ENCODE peak calls at places on chromosomes 5 and 9, in six cellular contexts. O, N, D, J, C and F are unnamed samples.
A peak's percentile ranks its signal among the peaks of the same experiment; 100 is the strongest.

GRCh38 chr5:36530249-36530648 is 76.2 kb upstream of the SLC1A3 start:
- DNase-seq in D (no peak), J (no peak), N (no peak), C (no peak), O (no peak), F (no peak)

GRCh38 chr5:91499943-91500531 is 116.9 kb upstream of the ARRDC3 start:
- DNase-seq in D (peak; percentile 54), O (peak; percentile 54), J (no peak), C (no peak), N (no peak), F (no peak)

GRCh38 chr5:178194026-178194425 is 6.9 kb upstream of the GMCL2 start:
- DNase-seq in J (no peak), C (no peak), O (no peak), D (no peak), N (no peak), F (no peak)

GRCh38 chr5:65100846-65101678 is 332.3 kb downstream of the CWC27 start:
- DNase-seq in O (peak; percentile 81), D (peak; percentile 86), N (peak; percentile 49), J (no peak), C (no peak), F (no peak)

GRCh38 chr9:83274787-83275186 is 211.8 kb upstream of the RASEF start:
- DNase-seq in N (no peak), C (no peak), O (no peak), D (no peak), J (no peak), F (no peak)

GRCh38 chr5:151699071-151699901 is 12.6 kb upstream of the SPARC start:
- DNase-seq in D (peak; percentile 99), N (peak; percentile 27), C (no peak), J (peak; percentile 85), O (peak; percentile 61), F (no peak)

GRCh38 chr5:122200894-122201293 is 71.5 kb downstream of the ZNF474 start:
- DNase-seq in C (no peak), J (no peak), D (no peak), N (no peak), O (no peak), F (no peak)

GRCh38 chr5:144298658-144299057 is 128.0 kb downstream of the KCTD16 start:
- DNase-seq in D (no peak), O (no peak), J (no peak), N (no peak), C (no peak), F (no peak)

GRCh38 chr5:28265877-28266276 is 1227.5 kb upstream of the CDH9 start:
- DNase-seq in J (no peak), D (no peak), C (no peak), N (no peak), O (no peak), F (no peak)

GRCh38 chr5:41878598-41879305 is 8.5 kb upstream of the OXCT1 start:
- DNase-seq in C (no peak), J (no peak), N (no peak), O (no peak), D (no peak), F (no peak)

GRCh38 chr5:140794594-140795258 is at the start of gene PCDHA2:
- DNase-seq in C (no peak), N (no peak), O (peak; percentile 13), J (no peak), D (no peak), F (no peak)

GRCh38 chr9:22508790-22509189 is 62.2 kb downstream of the DMRTA1 start:
- DNase-seq in N (no peak), D (no peak), C (no peak), J (no peak), O (no peak), F (no peak)

GRCh38 chr5:73981696-73982095 is 355.7 kb downstream of the ARHGEF28 start:
- DNase-seq in D (no peak), C (no peak), N (no peak), O (no peak), J (no peak), F (no peak)

GRCh38 chr9:136997830-136998234 is 1.5 kb upstream of the CLIC3 start:
- DNase-seq in J (no peak), O (no peak), N (no peak), C (peak; percentile 27), D (no peak), F (no peak)

GRCh38 chr5:36261186-36261585 is 19.5 kb upstream of the NADK2 start:
- DNase-seq in C (no peak), D (no peak), N (no peak), O (no peak), J (no peak), F (no peak)

GRCh38 chr9:91903126-91903911 is 46.7 kb downstream of the ROR2 start:
- DNase-seq in O (no peak), D (no peak), C (no peak), N (no peak), J (no peak), F (peak; percentile 64)

GRCh38 chr5:55816342-55816741 is 34.8 kb upstream of the IL31RA start:
- DNase-seq in C (no peak), J (no peak), D (peak; percentile 97), N (no peak), O (peak; percentile 17), F (no peak)

GRCh38 chr9:37187713-37188439 is 67.5 kb downstream of the ZCCHC7 start:
- DNase-seq in C (no peak), N (no peak), D (peak; percentile 28), J (no peak), O (no peak), F (no peak)

GRCh38 chr9:37192803-37193202 is 72.4 kb downstream of the ZCCHC7 start:
- DNase-seq in C (no peak), J (no peak), N (no peak), D (no peak), O (no peak), F (no peak)

GRCh38 chr9:37187269-37187668 is 66.9 kb downstream of the ZCCHC7 start:
- DNase-seq in O (no peak), C (no peak), J (no peak), N (no peak), D (no peak), F (no peak)

GRCh38 chr9:37197158-37198033 is 77.0 kb downstream of the ZCCHC7 start:
- DNase-seq in O (no peak), J (no peak), C (no peak), D (peak; percentile 77), N (no peak), F (no peak)

GRCh38 chr9:37191403-37192089 is 71.2 kb downstream of the ZCCHC7 start:
- DNase-seq in O (no peak), C (no peak), J (no peak), N (no peak), D (no peak), F (no peak)
- H3K4me3 ChIP-seq in O (no peak overlapping the region), C (no peak overlapping the region), J (no peak overlapping the region), N (no peak overlapping the region), D (no peak overlapping the region), F (no peak overlapping the region)

DNA sequence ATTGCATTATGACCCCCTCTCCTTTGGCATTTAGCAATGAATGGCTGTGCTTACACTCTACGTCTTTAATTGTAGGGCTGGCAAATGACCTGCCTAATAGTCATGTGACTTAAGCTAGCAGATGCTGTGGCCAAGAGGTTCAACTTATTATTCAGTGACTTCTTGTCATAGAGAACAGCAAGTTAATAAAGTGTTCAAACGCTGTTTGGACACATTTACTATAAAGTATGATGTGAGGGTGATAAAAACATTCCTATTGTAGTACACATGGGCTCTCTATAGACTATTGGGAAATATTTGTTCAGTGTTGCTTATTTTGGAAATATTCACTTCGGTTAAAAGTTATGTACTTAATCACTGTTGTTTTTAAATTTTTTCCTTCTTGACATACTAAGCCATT is 344.9 kb downstream of the NNT start:
- DNase-seq in O (no peak), C (no peak), D (no peak), J (no peak), N (no peak), F (peak; percentile 38)
- H3K4me3 ChIP-seq in O (no peak overlapping the region), C (no peak overlapping the region), D (no peak overlapping the region), J (no peak overlapping the region), N (no peak overlapping the region), F (no peak overlapping the region)

GRCh38 chr5:139482050-139482889 is at the start of gene STING1:
- DNase-seq in N (peak; percentile 85), J (peak; percentile 93), C (peak; percentile 45), D (peak; percentile 98), O (no peak), F (peak; percentile 97)

GRCh38 chr5:139486201-139486600 is 3.6 kb upstream of the STING1 start:
- DNase-seq in O (no peak), N (no peak), C (no peak), D (no peak), J (no peak), F (no peak)

GRCh38 chr5:139481122-139481533 is 1.4 kb downstream of the STING1 start:
- DNase-seq in J (no peak), C (no peak), O (no peak), D (no peak), N (no peak), F (no peak)

GRCh38 chr5:139475865-139476651 is 5.3 kb downstream of the SMIM33 start:
- DNase-seq in J (no peak), C (no peak), N (no peak), O (no peak), D (no peak), F (no peak)

GRCh38 chr5:139481580-139482049 is 943 bp downstream of the STING1 start:
- DNase-seq in O (no peak), C (no peak), N (no peak), D (peak; percentile 34), J (no peak), F (no peak)
- H3K4me3 ChIP-seq in O (no peak overlapping the region), C (peak overlapping the region; percentile 58), N (peak overlapping the region; percentile 52), D (peak overlapping the region; percentile 36), J (peak overlapping the region; percentile 53), F (peak overlapping the region; percentile 35)

DNA sequence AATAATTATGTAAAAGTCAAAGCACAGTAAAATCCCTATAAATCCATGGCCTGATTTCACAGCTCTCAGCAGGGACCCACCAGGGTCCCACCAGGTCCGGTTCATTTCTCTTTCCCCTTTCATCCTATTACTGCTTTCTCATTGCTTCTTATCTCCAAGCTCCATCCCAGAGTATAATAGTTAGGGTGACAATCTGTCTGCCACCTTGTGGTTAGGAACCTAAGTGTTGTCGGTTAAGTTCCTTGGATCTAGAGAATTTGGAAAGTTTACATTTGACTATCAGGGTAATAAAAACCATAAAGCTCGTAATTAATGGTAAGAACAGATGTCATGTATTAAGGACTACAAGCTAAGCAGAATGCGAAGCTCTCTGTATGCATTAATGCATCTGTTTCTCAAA is 259.1 kb downstream of the SH3GL2 start:
- DNase-seq in J (no peak), D (no peak), N (no peak), O (no peak), C (no peak), F (no peak)
- H3K4me3 ChIP-seq in J (no peak overlapping the region), D (no peak overlapping the region), N (no peak overlapping the region), O (no peak overlapping the region), C (no peak overlapping the region), F (no peak overlapping the region)

DNA sequence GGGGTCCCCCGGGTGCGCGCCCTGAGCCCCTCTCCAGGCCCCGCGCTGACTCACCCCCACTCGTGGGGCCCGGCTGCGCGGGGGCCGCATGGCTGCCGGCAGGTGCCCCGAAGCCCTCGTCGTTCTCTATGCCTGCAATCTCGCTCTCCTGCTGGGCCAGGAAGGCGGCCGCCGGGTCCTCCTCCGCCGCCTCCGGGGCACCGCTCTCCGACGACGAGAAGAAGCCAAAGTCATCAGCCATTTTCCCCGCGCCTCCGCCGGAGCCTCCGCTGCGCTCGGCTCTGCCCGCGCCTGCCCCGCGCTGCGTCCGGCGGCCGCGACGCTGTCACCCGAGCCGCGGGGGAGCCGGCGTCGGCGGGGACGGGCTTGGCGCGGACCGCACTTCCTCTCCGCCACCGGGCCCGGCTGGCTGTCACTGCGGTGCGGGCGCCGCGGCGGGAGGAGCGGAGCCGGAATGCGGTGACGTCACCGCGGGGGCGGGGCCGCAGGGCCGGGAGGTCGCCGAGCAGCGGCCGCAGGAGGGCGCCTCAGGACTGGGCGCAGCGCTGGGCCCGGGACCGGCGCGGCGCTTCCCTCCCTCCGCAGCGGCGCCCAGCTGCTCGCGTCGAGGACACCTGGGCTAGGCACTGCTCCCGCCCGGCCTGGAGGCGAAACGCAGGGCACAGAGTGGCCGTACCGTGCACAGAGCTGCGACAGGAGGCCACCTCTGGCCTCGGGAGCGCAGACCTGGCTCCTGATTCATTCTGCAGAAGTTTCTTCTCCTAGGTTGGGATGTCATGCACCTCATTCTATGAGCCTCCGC is at the start of gene CLTB:
- DNase-seq in O (peak; percentile 77), J (peak; percentile 91), D (peak; percentile 78), N (peak; percentile 96), C (peak; percentile 90), F (peak; percentile 86)
- H3K4me3 ChIP-seq in O (peak within 1 kb of the TSS; percentile 94), J (peak within 1 kb of the TSS; percentile 96), D (peak within 1 kb of the TSS; percentile 73), N (peak within 1 kb of the TSS; percentile 91), C (peak within 1 kb of the TSS; percentile 85), F (peak within 1 kb of the TSS; percentile 96)